ENCODE peak calls at places on chromosomes 5 and 9, in six cellular contexts. A, U, I, B, D and R are unnamed samples. For H3K36me3, the result is how much of the 10 kb centered on the place peaks cover.

GRCh38 chr5:147954971-147955370 is 48.6 kb upstream of the C5orf46 start:
- DNase-seq in D (no peak), B (no peak), U (no peak), I (no peak), A (no peak), R (no peak)

GRCh38 chr5:126746290-126746689 is 30.6 kb upstream of the LMNB1 start:
- DNase-seq in I (peak), A (no peak), U (no peak), D (no peak), B (no peak), R (no peak)

GRCh38 chr5:142170254-142170953 is 61.8 kb downstream of the NDFIP1 start:
- DNase-seq in B (no peak), I (no peak), A (no peak), D (no peak), U (no peak), R (no peak)

GRCh38 chr5:136686192-136686872 is 321.0 kb upstream of the TRPC7 start:
- DNase-seq in D (no peak), U (no peak), A (peak), I (peak), B (peak), R (no peak)

GRCh38 chr9:69674741-69675438 is 2.7 kb upstream of the APBA1 start:
- DNase-seq in I (no peak), A (no peak), D (no peak), B (no peak), U (no peak), R (no peak)

GRCh38 chr5:31393126-31393525 is 138.8 kb downstream of the DROSHA start:
- DNase-seq in U (no peak), B (no peak), D (no peak), I (no peak), A (no peak), R (no peak)

GRCh38 chr9:136544549-136545064 is 1.2 kb downstream of the NOTCH1 start:
- DNase-seq in I (no peak), A (no peak), B (peak), U (peak), D (peak), R (no peak)

GRCh38 chr9:130327070-130327780 is 61.7 kb downstream of the HMCN2 start:
- DNase-seq in U (no peak), D (no peak), A (peak), I (peak), B (no peak), R (no peak)

GRCh38 chr5:151239237-151239861 is 13.6 kb upstream of the GM2A start:
- DNase-seq in D (peak), A (peak), U (peak), I (peak), B (peak), R (peak)

GRCh38 chr5:109453251-109453650 is 43.5 kb upstream of the PJA2 start:
- DNase-seq in U (no peak), I (no peak), B (no peak), A (no peak), D (no peak), R (no peak)

GRCh38 chr5:151127926-151128325 is 29.7 kb downstream of the ANXA6 start:
- DNase-seq in U (no peak), I (no peak), D (no peak), A (no peak), B (no peak), R (no peak)

GRCh38 chr5:126460977-126461376 is 37.8 kb downstream of the GRAMD2B start:
- DNase-seq in B (no peak), A (no peak), I (no peak), D (no peak), U (no peak), R (no peak)

GRCh38 chr9:135602789-135603481 is 36.4 kb downstream of the GLT6D1 start:
- DNase-seq in D (no peak), I (peak), U (no peak), B (peak), A (peak), R (peak)

GRCh38 chr5:176800024-176800423 is 10.3 kb upstream of the UNC5A start:
- DNase-seq in I (no peak), D (no peak), A (no peak), U (no peak), B (no peak), R (no peak)

GRCh38 chr9:111271047-111271446 is 59.0 kb downstream of the OR2K2 start:
- DNase-seq in D (no peak), U (no peak), B (no peak), I (no peak), A (no peak), R (no peak)

GRCh38 chr9:129841071-129841470 is 5.8 kb downstream of the USP20 start:
- DNase-seq in A (no peak), U (no peak), I (no peak), D (no peak), B (no peak), R (no peak)

GRCh38 chr5:130386155-130386554 is 481.9 kb downstream of the CHSY3 start:
- DNase-seq in D (no peak), B (peak), U (no peak), I (peak), A (no peak), R (no peak)

GRCh38 chr9:17402309-17402708 is 176.6 kb upstream of the SH3GL2 start:
- DNase-seq in D (no peak), A (peak), U (no peak), B (no peak), I (peak), R (no peak)

GRCh38 chr9:4837768-4838546 is 45.2 kb downstream of the RCL1 start:
- DNase-seq in D (no peak), I (no peak), B (no peak), U (no peak), A (no peak), R (no peak)

GRCh38 chr9:107243757-107244156 is 39.3 kb upstream of the RAD23B start:
- DNase-seq in U (no peak), B (no peak), I (no peak), D (no peak), A (no peak), R (no peak)

GRCh38 chr5:95725937-95726810 is 5.0 kb upstream of the RHOBTB3 start:
- DNase-seq in U (no peak), I (no peak), A (no peak), D (no peak), B (no peak), R (no peak)

GRCh38 chr5:159903134-159903533 is 13.1 kb upstream of the ADRA1B start:
- DNase-seq in A (no peak), U (no peak), I (no peak), D (no peak), B (no peak), R (no peak)

GRCh38 chr5:74521401-74521800 is 119.1 kb downstream of the ENC1 start:
- DNase-seq in I (no peak), B (no peak), U (no peak), A (no peak), D (no peak), R (no peak)
- H3K36me3 ChIP-seq in I (under half), B (under half), U (under half), A (under half), D (under half), R (under half)

GRCh38 chr5:167049043-167049663 is 1242.3 kb upstream of the WWC1 start:
- DNase-seq in U (peak), D (no peak), A (peak), I (peak), B (peak), R (peak)
- TF ChIP-seq CTCF in U (peak), D (peak), A (peak), I (peak), B (peak), R (peak)

DNA sequence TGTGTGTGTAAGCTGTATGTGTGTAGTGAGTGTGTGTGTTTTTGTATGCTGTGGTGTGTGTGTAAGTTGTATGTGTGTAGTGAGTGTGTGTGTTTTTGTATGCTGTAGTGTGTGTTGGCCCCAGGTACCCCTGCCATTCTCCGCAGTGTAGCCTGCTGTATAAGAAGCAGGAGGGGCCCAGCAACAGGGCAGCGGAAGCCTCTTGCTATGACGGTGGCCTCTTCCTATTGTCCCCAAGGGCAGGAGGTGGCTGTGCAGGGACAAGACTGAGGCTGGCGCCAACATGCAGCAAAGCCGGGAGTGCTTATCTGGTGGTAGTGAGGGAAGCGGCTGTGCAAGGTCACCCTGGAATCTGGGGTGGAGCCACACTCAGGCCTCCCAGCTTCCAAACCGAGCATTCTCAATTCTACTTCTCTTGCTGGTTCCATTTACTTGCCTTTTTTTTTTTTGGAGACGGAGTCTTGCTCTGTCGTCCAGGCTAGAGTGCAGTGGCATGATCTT is 5.1 kb downstream of the SPAAR start:
- DNase-seq in I (peak), U (no peak), A (peak), B (peak), D (peak), R (peak)
- H3K4me3 ChIP-seq in I (no peak), U (no peak), A (no peak), B (no peak), D (no peak), R (no peak)

GRCh38 chr9:131588396-131588795 is 43.1 kb downstream of the PRRT1B start:
- DNase-seq in B (no peak), A (no peak), U (no peak), I (no peak), D (no peak), R (no peak)
- H3K36me3 ChIP-seq in B (half or more), A (under half), U (under half), I (under half), D (under half), R (under half)